ENCODE peak calls at places on chromosomes 12 and 14, in six cellular contexts. T is amniotic stem cell, F is AG09309, M is adrenal gland, C is left cardiac atrium, Z is RWPE2. U is an unnamed sample.
A peak's percentile ranks its signal among the peaks of the same experiment; 100 is the strongest.

GRCh38 chr12:29153231-29153630 is 4.2 kb downstream of the FAR2 start:
- DNase-seq in F (no peak), T (no peak), M (no peak), Z (no peak), C (no peak), U (no peak)

GRCh38 chr12:116525418-116526001 is 33.7 kb upstream of the MAP1LC3B2 start:
- DNase-seq in C (peak; percentile 80), Z (peak; percentile 84), M (peak; percentile 31), F (peak; percentile 79), T (peak; percentile 77), U (no peak)

GRCh38 chr12:129607756-129608155 is 296.1 kb downstream of the TMEM132D start:
- DNase-seq in C (no peak), Z (no peak), T (no peak), M (no peak), F (no peak), U (no peak)

GRCh38 chr14:96037891-96038557 is 1.1 kb upstream of the C14orf132 start:
- DNase-seq in T (no peak), F (no peak), C (peak; percentile 68), Z (no peak), M (no peak), U (no peak)

GRCh38 chr14:50620341-50620740 is 47.8 kb downstream of the SAV1 start:
- DNase-seq in T (no peak), M (no peak), Z (no peak), C (no peak), F (no peak), U (no peak)

GRCh38 chr12:84455598-84455997 is 457.0 kb downstream of the SLC6A15 start:
- DNase-seq in F (peak; percentile 45), Z (no peak), T (no peak), C (no peak), M (no peak), U (no peak)

GRCh38 chr14:54691525-54692260 is 124.8 kb downstream of the SAMD4A start:
- DNase-seq in F (no peak), T (no peak), Z (peak; percentile 78), M (peak; percentile 84), C (peak; percentile 84), U (no peak)

GRCh38 chr12:116524964-116525379 is 34.2 kb upstream of the MAP1LC3B2 start:
- DNase-seq in C (no peak), F (no peak), Z (no peak), M (no peak), T (no peak), U (no peak)

GRCh38 chr12:48853228-48853688 is 1.3 kb upstream of the DDX23 start:
- DNase-seq in C (peak; percentile 85), Z (no peak), M (peak; percentile 89), T (peak; percentile 22), F (peak; percentile 57), U (no peak)

U was measured in chondrocyte.